ENCODE peak calls at places on chromosomes 2 and 18, in six cellular contexts. One of them, this sample, is unnamed.

GRCh38 chr2:118849226-118850170 is 2.0 kb upstream of the EN1 start:
- DNase-seq in neural progenitor cell: peak
- DNase-seq in fibroblast of mammary gland: no peak
- DNase-seq in transverse colon: no peak
- DNase-seq in GM10248: no peak
- DNase-seq in AG10803: no peak
- DNase-seq in this sample: no peak

GRCh38 chr2:25042321-25043240 is 705 bp downstream of the EFR3B start:
- DNase-seq in neural progenitor cell: peak
- DNase-seq in fibroblast of mammary gland: peak
- DNase-seq in transverse colon: peak
- DNase-seq in GM10248: peak
- DNase-seq in AG10803: peak
- DNase-seq in this sample: no peak

GRCh38 chr2:104897515-104898184 is 43.7 kb downstream of the POU3F3 start:
- DNase-seq in neural progenitor cell: no peak
- DNase-seq in fibroblast of mammary gland: peak
- DNase-seq in transverse colon: no peak
- DNase-seq in GM10248: no peak
- DNase-seq in AG10803: peak
- DNase-seq in this sample: peak

GRCh38 chr2:179812501-179812900 is 48.9 kb downstream of the ZNF385B start:
- DNase-seq in neural progenitor cell: no peak
- DNase-seq in fibroblast of mammary gland: peak
- DNase-seq in transverse colon: no peak
- DNase-seq in GM10248: no peak
- DNase-seq in AG10803: no peak
- DNase-seq in this sample: peak

GRCh38 chr2:209305746-209306196 is 118.1 kb upstream of the MAP2 start:
- DNase-seq in neural progenitor cell: no peak
- DNase-seq in fibroblast of mammary gland: no peak
- DNase-seq in transverse colon: no peak
- DNase-seq in GM10248: no peak
- DNase-seq in AG10803: no peak
- DNase-seq in this sample: no peak

GRCh38 chr2:38619458-38620164 is 16.9 kb upstream of the HNRNPLL start:
- DNase-seq in neural progenitor cell: no peak
- DNase-seq in fibroblast of mammary gland: peak
- DNase-seq in transverse colon: no peak
- DNase-seq in GM10248: peak
- DNase-seq in AG10803: peak
- DNase-seq in this sample: no peak

GRCh38 chr2:9908639-9909038 is 42.9 kb upstream of the GRHL1 start:
- DNase-seq in neural progenitor cell: no peak
- DNase-seq in fibroblast of mammary gland: no peak
- DNase-seq in transverse colon: no peak
- DNase-seq in GM10248: no peak
- DNase-seq in AG10803: no peak
- DNase-seq in this sample: no peak

GRCh38 chr2:226609361-226609760 is 190.3 kb downstream of the IRS1 start:
- DNase-seq in neural progenitor cell: no peak
- DNase-seq in fibroblast of mammary gland: peak
- DNase-seq in transverse colon: no peak
- DNase-seq in GM10248: no peak
- DNase-seq in AG10803: peak
- DNase-seq in this sample: no peak

GRCh38 chr2:46010925-46011490 is 286.2 kb upstream of the EPAS1 start:
- DNase-seq in neural progenitor cell: peak
- DNase-seq in fibroblast of mammary gland: peak
- DNase-seq in transverse colon: no peak
- DNase-seq in GM10248: peak
- DNase-seq in AG10803: peak
- DNase-seq in this sample: peak

GRCh38 chr2:209917154-209917771 is 85.2 kb upstream of the RPE start:
- DNase-seq in neural progenitor cell: no peak
- DNase-seq in fibroblast of mammary gland: no peak
- DNase-seq in transverse colon: no peak
- DNase-seq in GM10248: no peak
- DNase-seq in AG10803: no peak
- DNase-seq in this sample: no peak

GRCh38 chr2:186426153-186427016 is 59.7 kb upstream of the ZC3H15 start:
- DNase-seq in neural progenitor cell: no peak
- DNase-seq in fibroblast of mammary gland: no peak
- DNase-seq in transverse colon: no peak
- DNase-seq in GM10248: peak
- DNase-seq in AG10803: no peak
- DNase-seq in this sample: no peak

GRCh38 chr2:37338933-37339332 is 5.5 kb upstream of the QPCT start:
- DNase-seq in neural progenitor cell: no peak
- DNase-seq in fibroblast of mammary gland: no peak
- DNase-seq in transverse colon: no peak
- DNase-seq in GM10248: no peak
- DNase-seq in AG10803: no peak
- DNase-seq in this sample: no peak

GRCh38 chr2:237309011-237309410 is 105.0 kb downstream of the COL6A3 start:
- DNase-seq in neural progenitor cell: no peak
- DNase-seq in fibroblast of mammary gland: no peak
- DNase-seq in transverse colon: no peak
- DNase-seq in GM10248: no peak
- DNase-seq in AG10803: peak
- DNase-seq in this sample: no peak

GRCh38 chr2:23360571-23361125 is 24.3 kb upstream of the KLHL29 start:
- DNase-seq in neural progenitor cell: no peak
- DNase-seq in fibroblast of mammary gland: no peak
- DNase-seq in transverse colon: no peak
- DNase-seq in GM10248: no peak
- DNase-seq in AG10803: peak
- DNase-seq in this sample: no peak

GRCh38 chr18:12741351-12741750 is 38.5 kb downstream of the PSMG2 start:
- DNase-seq in neural progenitor cell: no peak
- DNase-seq in fibroblast of mammary gland: peak
- DNase-seq in transverse colon: no peak
- DNase-seq in GM10248: no peak
- DNase-seq in AG10803: peak
- DNase-seq in this sample: peak

GRCh38 chr2:20717641-20718040 is 50.7 kb downstream of the GDF7 start:
- DNase-seq in neural progenitor cell: no peak
- DNase-seq in fibroblast of mammary gland: no peak
- DNase-seq in transverse colon: no peak
- DNase-seq in GM10248: no peak
- DNase-seq in AG10803: no peak
- DNase-seq in this sample: no peak

GRCh38 chr18:67302043-67302442 is 214.5 kb downstream of the DSEL start:
- DNase-seq in neural progenitor cell: no peak
- DNase-seq in fibroblast of mammary gland: peak
- DNase-seq in transverse colon: no peak
- DNase-seq in GM10248: no peak
- DNase-seq in AG10803: peak
- DNase-seq in this sample: peak

GRCh38 chr2:216694201-216694825 is 1.0 kb downstream of the IGFBP5 start:
- DNase-seq in neural progenitor cell: peak
- DNase-seq in fibroblast of mammary gland: no peak
- DNase-seq in transverse colon: peak
- DNase-seq in GM10248: no peak
- DNase-seq in AG10803: peak
- DNase-seq in this sample: no peak
- TF ChIP-seq CTCF in neural progenitor cell: no peak
- TF ChIP-seq CTCF in fibroblast of mammary gland: no peak
- TF ChIP-seq CTCF in transverse colon: no peak
- TF ChIP-seq CTCF in GM10248: no peak
- TF ChIP-seq CTCF in AG10803: no peak
- TF ChIP-seq CTCF in this sample: no peak

DNA sequence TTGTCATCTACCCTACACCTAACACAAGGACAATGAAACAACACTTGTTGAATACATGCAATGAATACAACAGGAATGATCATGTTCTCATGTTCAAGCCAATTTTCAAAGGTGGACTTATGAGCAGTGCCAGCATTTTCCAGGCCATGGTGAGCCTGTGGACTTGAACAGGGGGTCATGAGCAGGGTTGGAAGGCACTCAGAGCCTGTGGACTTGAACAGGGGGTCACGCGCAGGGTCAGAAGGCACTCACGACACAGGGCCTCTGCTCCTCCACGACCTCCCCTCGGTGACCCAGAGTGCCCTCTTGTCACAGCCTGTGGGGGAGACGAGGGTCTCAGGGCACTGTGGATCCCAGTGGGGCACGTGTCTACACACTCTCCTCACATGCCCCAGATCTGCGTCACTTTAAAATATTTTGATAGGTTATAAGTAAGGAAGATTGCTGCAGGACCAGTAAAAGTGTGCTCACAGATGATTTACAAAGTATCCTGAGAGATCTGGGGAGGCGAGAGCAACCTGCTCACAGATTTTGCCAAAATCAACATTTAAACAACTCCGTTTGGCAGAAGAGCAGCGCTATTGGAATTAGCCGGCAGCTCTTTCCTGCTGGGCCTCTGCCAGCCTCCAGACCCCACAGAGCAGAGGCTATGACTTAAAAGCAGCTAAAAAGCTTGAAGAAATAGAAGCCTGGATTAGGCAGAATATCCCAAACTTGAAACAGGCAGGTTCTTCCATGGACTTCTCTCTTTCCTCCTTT is 121.9 kb downstream of the TMEM18 start:
- DNase-seq in neural progenitor cell: no peak
- DNase-seq in fibroblast of mammary gland: no peak
- DNase-seq in transverse colon: no peak
- DNase-seq in GM10248: no peak
- DNase-seq in AG10803: no peak
- DNase-seq in this sample: peak
- TF ChIP-seq CTCF in neural progenitor cell: no peak
- TF ChIP-seq CTCF in fibroblast of mammary gland: no peak
- TF ChIP-seq CTCF in transverse colon: no peak
- TF ChIP-seq CTCF in GM10248: no peak
- TF ChIP-seq CTCF in AG10803: no peak
- TF ChIP-seq CTCF in this sample: no peak

GRCh38 chr2:231672617-231673347 is 35.5 kb upstream of the PTMA start:
- DNase-seq in neural progenitor cell: peak
- DNase-seq in fibroblast of mammary gland: peak
- DNase-seq in transverse colon: peak
- DNase-seq in GM10248: peak
- DNase-seq in AG10803: peak
- DNase-seq in this sample: peak

GRCh38 chr2:231673348-231673770 is 35.0 kb upstream of the PTMA start:
- DNase-seq in neural progenitor cell: peak
- DNase-seq in fibroblast of mammary gland: no peak
- DNase-seq in transverse colon: peak
- DNase-seq in GM10248: no peak
- DNase-seq in AG10803: peak
- DNase-seq in this sample: peak

GRCh38 chr2:231677632-231678104 is 30.7 kb upstream of the PTMA start:
- DNase-seq in neural progenitor cell: peak
- DNase-seq in fibroblast of mammary gland: peak
- DNase-seq in transverse colon: peak
- DNase-seq in GM10248: peak
- DNase-seq in AG10803: peak
- DNase-seq in this sample: peak

GRCh38 chr2:231676243-231676642 is 32.1 kb upstream of the PTMA start:
- DNase-seq in neural progenitor cell: no peak
- DNase-seq in fibroblast of mammary gland: no peak
- DNase-seq in transverse colon: no peak
- DNase-seq in GM10248: no peak
- DNase-seq in AG10803: no peak
- DNase-seq in this sample: no peak

GRCh38 chr2:231674587-231675334 is 33.6 kb upstream of the PTMA start:
- DNase-seq in neural progenitor cell: peak
- DNase-seq in fibroblast of mammary gland: peak
- DNase-seq in transverse colon: peak
- DNase-seq in GM10248: peak
- DNase-seq in AG10803: peak
- DNase-seq in this sample: peak
- TF ChIP-seq CTCF in neural progenitor cell: peak
- TF ChIP-seq CTCF in fibroblast of mammary gland: peak
- TF ChIP-seq CTCF in transverse colon: peak
- TF ChIP-seq CTCF in GM10248: peak
- TF ChIP-seq CTCF in AG10803: peak
- TF ChIP-seq CTCF in this sample: peak

GRCh38 chr2:11420190-11420589 is 45.8 kb downstream of the E2F6 start:
- DNase-seq in neural progenitor cell: no peak
- DNase-seq in fibroblast of mammary gland: peak
- DNase-seq in transverse colon: no peak
- DNase-seq in GM10248: no peak
- DNase-seq in AG10803: no peak
- DNase-seq in this sample: no peak

GRCh38 chr2:11416191-11416590 is 49.8 kb downstream of the E2F6 start:
- DNase-seq in neural progenitor cell: no peak
- DNase-seq in fibroblast of mammary gland: peak
- DNase-seq in transverse colon: no peak
- DNase-seq in GM10248: no peak
- DNase-seq in AG10803: peak
- DNase-seq in this sample: no peak

GRCh38 chr2:11416931-11417330 is 49.0 kb downstream of the E2F6 start:
- DNase-seq in neural progenitor cell: no peak
- DNase-seq in fibroblast of mammary gland: no peak
- DNase-seq in transverse colon: no peak
- DNase-seq in GM10248: no peak
- DNase-seq in AG10803: no peak
- DNase-seq in this sample: no peak

GRCh38 chr2:11419781-11420180 is 46.2 kb downstream of the E2F6 start:
- DNase-seq in neural progenitor cell: no peak
- DNase-seq in fibroblast of mammary gland: peak
- DNase-seq in transverse colon: no peak
- DNase-seq in GM10248: no peak
- DNase-seq in AG10803: peak
- DNase-seq in this sample: no peak

DNA sequence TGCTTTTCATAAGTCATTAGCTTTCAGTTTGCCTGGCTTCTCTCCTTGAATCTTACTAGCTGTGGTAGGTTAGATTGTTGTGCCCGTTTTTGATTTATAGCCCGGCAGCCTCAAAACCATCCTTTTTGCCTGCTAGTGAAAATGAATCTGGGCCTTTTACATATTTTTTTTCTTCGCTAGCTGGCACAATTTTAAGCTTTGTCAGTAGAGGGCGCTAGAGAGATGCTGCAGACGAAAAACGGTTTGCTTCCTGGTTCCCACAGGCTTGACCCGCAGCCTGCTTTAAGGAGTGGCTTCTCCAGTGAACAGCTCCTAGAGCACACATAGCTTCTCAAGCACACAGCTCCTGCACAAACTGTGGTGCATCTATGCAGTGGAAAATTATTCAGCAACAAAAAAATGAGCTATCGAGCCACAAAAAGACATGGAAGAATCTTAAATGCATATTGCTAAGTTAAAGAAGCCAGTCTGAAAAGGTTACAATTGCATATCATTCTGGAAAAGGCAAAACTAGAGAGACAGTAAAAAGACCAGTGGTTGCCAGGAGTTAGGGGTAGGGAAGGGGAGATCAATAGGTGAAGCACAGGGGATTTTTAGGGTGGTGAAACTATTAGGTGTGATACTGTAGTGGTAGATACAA is 47.9 kb downstream of the E2F6 start:
- DNase-seq in neural progenitor cell: peak
- DNase-seq in fibroblast of mammary gland: peak
- DNase-seq in transverse colon: no peak
- DNase-seq in GM10248: no peak
- DNase-seq in AG10803: no peak
- DNase-seq in this sample: peak
- TF ChIP-seq CTCF in neural progenitor cell: peak
- TF ChIP-seq CTCF in fibroblast of mammary gland: peak
- TF ChIP-seq CTCF in transverse colon: peak
- TF ChIP-seq CTCF in GM10248: peak
- TF ChIP-seq CTCF in AG10803: peak
- TF ChIP-seq CTCF in this sample: peak